ENCODE peak calls at places on chromosomes 6 and 20, in six cellular contexts. One of them, this sample, is unnamed.
A peak's percentile ranks its signal among the peaks of the same experiment; 100 is the strongest.

GRCh38 chr20:37775200-37775599 is 81.4 kb downstream of the CTNNBL1 start:
- DNase-seq in H4: no peak
- DNase-seq in activated naive CD4-positive, alpha-beta T cell treated with anti-CD3 and anti-CD28 coated beads, Interleukin-2, amount 10 ng/mL, durations not matched to agents 7 days and 5 days: no peak
- DNase-seq in H9: no peak
- DNase-seq in stimulated activated CD4-positive, alpha-beta T cell treated with anti-CD3 and anti-CD28 coated beads, Interleukin-1b, Interleukin-23, amount 100 ng/mL, for 1 hour: no peak
- DNase-seq in left cardiac atrium: no peak
- DNase-seq in this sample: no peak

GRCh38 chr6:33082702-33083101 is 6.9 kb downstream of the HLA-DPB1 start:
- DNase-seq in H4: peak; percentile 45
- DNase-seq in left cardiac atrium: no peak
- DNase-seq in H9: peak; percentile 72
- DNase-seq in stimulated activated CD4-positive, alpha-beta T cell treated with anti-CD3 and anti-CD28 coated beads, Interleukin-1b, Interleukin-23, amount 100 ng/mL, for 1 hour: no peak
- DNase-seq in activated naive CD4-positive, alpha-beta T cell treated with anti-CD3 and anti-CD28 coated beads, Interleukin-2, amount 10 ng/mL, durations not matched to agents 7 days and 5 days: no peak
- DNase-seq in this sample: peak; percentile 87

GRCh38 chr6:20468179-20468578 is 66.1 kb upstream of the CDKAL1 start:
- DNase-seq in H9: no peak
- DNase-seq in left cardiac atrium: no peak
- DNase-seq in activated naive CD4-positive, alpha-beta T cell treated with anti-CD3 and anti-CD28 coated beads, Interleukin-2, amount 10 ng/mL, durations not matched to agents 7 days and 5 days: no peak
- DNase-seq in H4: no peak
- DNase-seq in stimulated activated CD4-positive, alpha-beta T cell treated with anti-CD3 and anti-CD28 coated beads, Interleukin-1b, Interleukin-23, amount 100 ng/mL, for 1 hour: no peak
- DNase-seq in this sample: no peak

GRCh38 chr6:43876602-43877001 is 106.6 kb downstream of the VEGFA start:
- DNase-seq in H9: no peak
- DNase-seq in stimulated activated CD4-positive, alpha-beta T cell treated with anti-CD3 and anti-CD28 coated beads, Interleukin-1b, Interleukin-23, amount 100 ng/mL, for 1 hour: no peak
- DNase-seq in left cardiac atrium: no peak
- DNase-seq in H4: no peak
- DNase-seq in activated naive CD4-positive, alpha-beta T cell treated with anti-CD3 and anti-CD28 coated beads, Interleukin-2, amount 10 ng/mL, durations not matched to agents 7 days and 5 days: no peak
- DNase-seq in this sample: no peak

GRCh38 chr6:7672066-7673062 is 53.5 kb upstream of the BMP6 start:
- DNase-seq in H4: no peak
- DNase-seq in H9: no peak
- DNase-seq in activated naive CD4-positive, alpha-beta T cell treated with anti-CD3 and anti-CD28 coated beads, Interleukin-2, amount 10 ng/mL, durations not matched to agents 7 days and 5 days: no peak
- DNase-seq in left cardiac atrium: no peak
- DNase-seq in stimulated activated CD4-positive, alpha-beta T cell treated with anti-CD3 and anti-CD28 coated beads, Interleukin-1b, Interleukin-23, amount 100 ng/mL, for 1 hour: no peak
- DNase-seq in this sample: no peak

GRCh38 chr20:56710125-56710524 is 81.0 kb downstream of the TFAP2C start:
- DNase-seq in activated naive CD4-positive, alpha-beta T cell treated with anti-CD3 and anti-CD28 coated beads, Interleukin-2, amount 10 ng/mL, durations not matched to agents 7 days and 5 days: no peak
- DNase-seq in H9: no peak
- DNase-seq in stimulated activated CD4-positive, alpha-beta T cell treated with anti-CD3 and anti-CD28 coated beads, Interleukin-1b, Interleukin-23, amount 100 ng/mL, for 1 hour: no peak
- DNase-seq in H4: no peak
- DNase-seq in left cardiac atrium: no peak
- DNase-seq in this sample: no peak

GRCh38 chr6:119170427-119171407 is 92.3 kb upstream of the FAM184A start:
- DNase-seq in H9: no peak
- DNase-seq in stimulated activated CD4-positive, alpha-beta T cell treated with anti-CD3 and anti-CD28 coated beads, Interleukin-1b, Interleukin-23, amount 100 ng/mL, for 1 hour: no peak
- DNase-seq in activated naive CD4-positive, alpha-beta T cell treated with anti-CD3 and anti-CD28 coated beads, Interleukin-2, amount 10 ng/mL, durations not matched to agents 7 days and 5 days: no peak
- DNase-seq in left cardiac atrium: no peak
- DNase-seq in H4: no peak
- DNase-seq in this sample: no peak

GRCh38 chr6:56076033-56076432 is 171.3 kb downstream of the COL21A1 start:
- DNase-seq in activated naive CD4-positive, alpha-beta T cell treated with anti-CD3 and anti-CD28 coated beads, Interleukin-2, amount 10 ng/mL, durations not matched to agents 7 days and 5 days: no peak
- DNase-seq in stimulated activated CD4-positive, alpha-beta T cell treated with anti-CD3 and anti-CD28 coated beads, Interleukin-1b, Interleukin-23, amount 100 ng/mL, for 1 hour: no peak
- DNase-seq in left cardiac atrium: no peak
- DNase-seq in H4: no peak
- DNase-seq in H9: no peak
- DNase-seq in this sample: no peak

GRCh38 chr20:59316911-59317310 is 16.5 kb downstream of the EDN3 start:
- DNase-seq in stimulated activated CD4-positive, alpha-beta T cell treated with anti-CD3 and anti-CD28 coated beads, Interleukin-1b, Interleukin-23, amount 100 ng/mL, for 1 hour: no peak
- DNase-seq in H4: no peak
- DNase-seq in activated naive CD4-positive, alpha-beta T cell treated with anti-CD3 and anti-CD28 coated beads, Interleukin-2, amount 10 ng/mL, durations not matched to agents 7 days and 5 days: no peak
- DNase-seq in left cardiac atrium: no peak
- DNase-seq in H9: no peak
- DNase-seq in this sample: no peak

GRCh38 chr20:50689864-50690263 is 1.5 kb downstream of the RIPOR3 start:
- DNase-seq in stimulated activated CD4-positive, alpha-beta T cell treated with anti-CD3 and anti-CD28 coated beads, Interleukin-1b, Interleukin-23, amount 100 ng/mL, for 1 hour: no peak
- DNase-seq in H4: no peak
- DNase-seq in H9: no peak
- DNase-seq in activated naive CD4-positive, alpha-beta T cell treated with anti-CD3 and anti-CD28 coated beads, Interleukin-2, amount 10 ng/mL, durations not matched to agents 7 days and 5 days: no peak
- DNase-seq in left cardiac atrium: peak; percentile 33
- DNase-seq in this sample: no peak

GRCh38 chr20:62979876-62980373 is 26.8 kb downstream of the BHLHE23 start:
- DNase-seq in stimulated activated CD4-positive, alpha-beta T cell treated with anti-CD3 and anti-CD28 coated beads, Interleukin-1b, Interleukin-23, amount 100 ng/mL, for 1 hour: no peak
- DNase-seq in left cardiac atrium: no peak
- DNase-seq in activated naive CD4-positive, alpha-beta T cell treated with anti-CD3 and anti-CD28 coated beads, Interleukin-2, amount 10 ng/mL, durations not matched to agents 7 days and 5 days: no peak
- DNase-seq in H9: no peak
- DNase-seq in H4: no peak
- DNase-seq in this sample: no peak

GRCh38 chr20:48015943-48016723 is 230.9 kb upstream of the SULF2 start:
- DNase-seq in left cardiac atrium: no peak
- DNase-seq in H4: peak; percentile 91
- DNase-seq in stimulated activated CD4-positive, alpha-beta T cell treated with anti-CD3 and anti-CD28 coated beads, Interleukin-1b, Interleukin-23, amount 100 ng/mL, for 1 hour: no peak
- DNase-seq in H9: no peak
- DNase-seq in activated naive CD4-positive, alpha-beta T cell treated with anti-CD3 and anti-CD28 coated beads, Interleukin-2, amount 10 ng/mL, durations not matched to agents 7 days and 5 days: no peak
- DNase-seq in this sample: no peak

GRCh38 chr6:76275746-76276145 is 203.3 kb upstream of the IMPG1 start:
- DNase-seq in H4: no peak
- DNase-seq in left cardiac atrium: no peak
- DNase-seq in activated naive CD4-positive, alpha-beta T cell treated with anti-CD3 and anti-CD28 coated beads, Interleukin-2, amount 10 ng/mL, durations not matched to agents 7 days and 5 days: no peak
- DNase-seq in stimulated activated CD4-positive, alpha-beta T cell treated with anti-CD3 and anti-CD28 coated beads, Interleukin-1b, Interleukin-23, amount 100 ng/mL, for 1 hour: no peak
- DNase-seq in H9: peak; percentile 35
- DNase-seq in this sample: peak; percentile 58